ENCODE peak calls at places on chromosomes 4 and X, in five cellular contexts. Z is tibial artery; U is fibroblast of lung; Y is CD8-positive, alpha-beta T cell; N is psoas muscle. F is an unnamed sample. For H3K27me3, the result is how much of the 10 kb centered on the place peaks cover.

GRCh38 chr4:70844180-70844579 is 4.5 kb upstream of the GRSF1 start:
- DNase-seq in Z (no peak), U (no peak), Y (no peak), N (no peak), F (no peak)

GRCh38 chr4:14434483-14434882 is 567.8 kb upstream of the CPEB2 start:
- DNase-seq in Z (no peak), U (no peak), Y (no peak), N (no peak), F (no peak)

GRCh38 chr4:152700151-152700550 is 20.4 kb upstream of the TMEM154 start:
- DNase-seq in Z (no peak), U (no peak), Y (no peak), N (no peak), F (no peak)

GRCh38 chr4:103075435-103075893 is 1.1 kb downstream of the SLC9B2 start:
- DNase-seq in Z (no peak), U (peak), Y (no peak), N (no peak), F (no peak)

GRCh38 chr4:78518551-78518950 is 33.0 kb upstream of the ANXA3 start:
- DNase-seq in Z (no peak), U (no peak), Y (no peak), N (no peak), F (no peak)

GRCh38 chrX:46220822-46221221 is 324.4 kb downstream of the ZNF674 start:
- DNase-seq in Z (no peak), U (no peak), Y (no peak), N (no peak), F (no peak)

GRCh38 chrX:48737213-48737938 is 24.2 kb upstream of the GLOD5 start:
- DNase-seq in Z (peak), U (peak), Y (peak), N (peak), F (peak)

GRCh38 chr4:143224255-143224654 is 39.5 kb downstream of the USP38 start:
- DNase-seq in Z (no peak), U (no peak), Y (no peak), N (no peak), F (no peak)

GRCh38 chr4:85489273-85489672 is 14.3 kb downstream of the ARHGAP24 start:
- DNase-seq in Z (no peak), U (peak), Y (no peak), N (no peak), F (no peak)

DNA sequence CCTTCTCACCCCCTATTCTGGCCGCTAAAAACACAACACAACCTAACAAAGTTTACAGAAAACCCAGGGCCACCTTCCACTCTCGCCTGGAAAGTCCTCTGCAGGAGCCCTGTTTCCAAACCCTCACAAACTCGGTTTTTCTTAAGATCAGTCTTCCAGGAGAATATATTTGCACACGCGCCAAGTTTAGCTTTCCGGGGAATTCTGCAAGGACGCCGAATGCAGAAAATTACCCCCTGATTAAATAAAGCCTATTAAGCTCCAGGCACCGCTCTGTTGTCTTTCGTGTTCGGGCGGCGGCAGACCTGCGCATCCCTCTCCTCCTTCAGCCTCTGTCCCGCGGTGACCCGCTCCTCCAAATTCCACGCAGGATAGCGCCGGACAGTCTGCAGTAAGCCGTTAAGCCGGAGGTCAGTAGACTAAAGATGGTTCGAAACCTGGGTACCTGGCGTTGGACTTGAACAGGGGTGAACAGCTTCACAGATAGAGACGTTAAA is 5.0 kb downstream of the MSX1 start:
- DNase-seq in Z (no peak), U (no peak), Y (no peak), N (no peak), F (no peak)
- H3K27me3 ChIP-seq in Z (under half), U (under half), Y (under half), N (half or more), F (half or more)

GRCh38 chrX:108384783-108385182 is 53.4 kb downstream of the COL4A6 start:
- DNase-seq in Z (no peak), U (no peak), Y (no peak), N (no peak), F (no peak)
- H3K27me3 ChIP-seq in Z (under half), U (under half), Y (under half), N (under half), F (under half)

GRCh38 chr4:107034091-107034698 is 1.9 kb downstream of the DKK2 start:
- DNase-seq in Z (peak), U (peak), Y (no peak), N (peak), F (no peak)

GRCh38 chr4:107036602-107037151 is 564 bp upstream of the DKK2 start:
- DNase-seq in Z (no peak), U (no peak), Y (no peak), N (no peak), F (no peak)

GRCh38 chr4:107035711-107036601 is at the start of gene DKK2:
- DNase-seq in Z (peak), U (no peak), Y (no peak), N (peak), F (no peak)

GRCh38 chr4:107037188-107037587 is 1.1 kb upstream of the DKK2 start:
- DNase-seq in Z (peak), U (no peak), Y (no peak), N (peak), F (no peak)

GRCh38 chr4:107034982-107035710 is 967 bp downstream of the DKK2 start:
- DNase-seq in Z (peak), U (peak), Y (no peak), N (peak), F (no peak)
- H3K27me3 ChIP-seq in Z (under half), U (under half), Y (under half), N (under half), F (under half)

GRCh38 chrX:153647461-153648357 is 706 bp downstream of the DUSP9 start:
- DNase-seq in Z (no peak), U (no peak), Y (peak), N (no peak), F (no peak)
- H3K27me3 ChIP-seq in Z (under half), U (under half), Y (under half), N (under half), F (under half)

DNA sequence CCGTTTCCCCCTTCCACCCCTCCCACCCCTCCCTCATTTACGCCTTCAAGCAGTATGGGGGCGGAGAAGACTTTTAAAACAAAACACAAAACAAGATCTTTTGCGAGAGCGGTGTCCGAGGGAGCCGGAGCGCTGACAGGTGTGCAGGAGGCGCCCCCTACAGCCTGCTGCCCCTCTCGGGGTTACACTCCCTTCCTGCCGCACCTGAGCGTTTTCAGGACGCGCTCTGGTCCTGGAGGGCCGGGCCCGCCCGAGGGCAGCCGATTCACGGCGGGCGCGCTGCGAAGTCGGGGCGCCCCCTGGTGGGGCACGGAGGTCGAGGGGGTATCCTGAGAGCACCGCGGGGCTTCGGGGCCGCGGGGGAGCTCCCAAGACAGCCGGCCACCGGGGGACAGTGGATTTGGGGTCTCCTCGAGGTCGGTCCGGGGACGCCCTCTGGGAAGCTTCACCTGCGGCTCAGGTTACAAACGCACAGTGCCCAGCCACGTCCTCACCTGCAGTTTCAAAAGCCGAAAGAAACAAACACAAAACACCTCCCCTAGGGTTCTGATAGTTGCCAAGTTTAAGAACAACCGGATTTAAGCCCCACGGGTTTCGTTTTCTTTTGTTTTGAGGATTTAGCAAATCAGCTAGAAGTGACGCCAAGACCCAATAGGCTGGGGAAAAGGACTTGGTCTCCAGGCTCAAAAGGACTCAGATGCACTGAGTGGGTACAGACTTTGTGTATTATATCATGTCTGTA is 8.0 kb upstream of the NEUROG2 start:
- DNase-seq in Z (no peak), U (no peak), Y (peak), N (peak), F (no peak)
- H3K27me3 ChIP-seq in Z (under half), U (half or more), Y (under half), N (under half), F (under half)

DNA sequence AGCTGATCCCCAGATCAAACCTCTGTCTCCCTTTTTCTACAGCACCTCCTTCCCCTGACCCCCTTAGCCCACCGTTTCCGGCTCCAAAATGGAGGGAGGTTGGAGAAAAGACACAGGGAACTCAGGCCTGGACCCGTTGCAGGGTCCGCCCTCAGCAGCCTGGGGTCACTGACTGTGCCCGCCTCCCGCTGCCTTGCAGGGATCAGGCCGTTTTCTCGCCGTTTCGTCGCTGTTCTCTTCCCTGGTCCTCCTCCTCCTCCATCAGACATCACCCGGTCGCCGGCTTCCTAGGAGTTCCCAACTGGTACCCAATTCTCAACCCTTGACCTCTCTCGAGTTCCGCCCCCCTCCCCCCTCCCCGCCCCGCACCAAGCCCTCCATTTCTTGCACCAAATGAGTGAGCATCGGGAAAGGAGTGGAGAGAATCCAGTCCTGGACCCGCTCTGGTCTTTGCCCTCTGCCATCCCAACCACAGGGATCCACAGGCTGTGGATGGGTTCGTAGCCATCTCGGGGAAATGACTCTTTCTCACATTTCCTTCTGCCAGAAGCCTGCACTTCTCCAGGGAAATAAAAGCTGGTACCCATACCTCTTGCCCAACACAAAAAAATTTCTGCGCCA is 493 bp downstream of the TCEAL5 start:
- DNase-seq in Z (no peak), U (no peak), Y (no peak), N (no peak), F (no peak)
- H3K27me3 ChIP-seq in Z (under half), U (under half), Y (under half), N (under half), F (under half)

GRCh38 chrX:11787564-11787963 is 29.5 kb downstream of the MSL3 start:
- DNase-seq in Z (peak), U (peak), Y (peak), N (peak), F (peak)

GRCh38 chrX:11786862-11787261 is 28.8 kb downstream of the MSL3 start:
- DNase-seq in Z (no peak), U (peak), Y (no peak), N (no peak), F (no peak)

GRCh38 chrX:11784543-11784942 is 26.5 kb downstream of the MSL3 start:
- DNase-seq in Z (no peak), U (no peak), Y (no peak), N (no peak), F (no peak)

GRCh38 chrX:11781133-11781532 is 23.1 kb downstream of the MSL3 start:
- DNase-seq in Z (no peak), U (no peak), Y (no peak), N (no peak), F (no peak)

GRCh38 chrX:11781734-11782370 is 23.8 kb downstream of the MSL3 start:
- DNase-seq in Z (no peak), U (no peak), Y (no peak), N (no peak), F (no peak)
- H3K27me3 ChIP-seq in Z (under half), U (under half), Y (under half), N (under half), F (under half)

GRCh38 chr4:8891646-8892555 is 20.3 kb upstream of the HMX1 start:
- DNase-seq in Z (no peak), U (no peak), Y (no peak), N (no peak), F (no peak)
- H3K27me3 ChIP-seq in Z (under half), U (under half), Y (under half), N (under half), F (half or more)

GRCh38 chr4:173539986-173540385 is 10.0 kb upstream of the HAND2 start:
- DNase-seq in Z (no peak), U (no peak), Y (no peak), N (no peak), F (no peak)

GRCh38 chr4:173546776-173547175 is 16.7 kb upstream of the HAND2 start:
- DNase-seq in Z (no peak), U (no peak), Y (no peak), N (no peak), F (no peak)

GRCh38 chr4:173543266-173543665 is 13.2 kb upstream of the HAND2 start:
- DNase-seq in Z (no peak), U (no peak), Y (no peak), N (no peak), F (no peak)

GRCh38 chr4:173547889-173548288 is 17.9 kb upstream of the HAND2 start:
- DNase-seq in Z (no peak), U (no peak), Y (no peak), N (no peak), F (no peak)

GRCh38 chr4:173545440-173545839 is 15.4 kb upstream of the HAND2 start:
- DNase-seq in Z (no peak), U (no peak), Y (no peak), N (no peak), F (no peak)
- H3K27me3 ChIP-seq in Z (under half), U (under half), Y (under half), N (under half), F (under half)

F was measured in kidney epithelial cell.